ENCODE peak calls at places on chromosome 20, in ten cellular contexts. Q, I, D, E, K, S, R, C, V and O are unnamed samples.

GRCh38 chr20:56205350-56205749 is 43.2 kb upstream of the MC3R start:
- DNase-seq in R (no peak), S (no peak), D (no peak), C (no peak), K (no peak), E (no peak), I (no peak), Q (no peak), V (no peak), O (no peak)

GRCh38 chr20:2871111-2871465 is 2.2 kb upstream of the PTPRA start:
- DNase-seq in C (peak), K (no peak), E (no peak), S (peak), I (no peak), D (no peak), R (no peak), Q (no peak), V (no peak), O (no peak)

GRCh38 chr20:61814726-61815125 is 251.0 kb downstream of the TAF4 start:
- DNase-seq in E (no peak), S (no peak), V (no peak), K (no peak), Q (no peak), R (no peak), D (no peak), C (no peak), I (no peak), O (no peak)

GRCh38 chr20:1075564-1075963 is 42.8 kb upstream of the PSMF1 start:
- DNase-seq in V (no peak), S (no peak), Q (no peak), E (no peak), C (no peak), I (no peak), D (no peak), R (no peak), K (no peak), O (no peak)

GRCh38 chr20:16732506-16733152 is 2.8 kb downstream of the SNRPB2 start:
- DNase-seq in V (no peak), E (no peak), Q (no peak), I (peak), D (no peak), K (no peak), S (no peak), C (no peak), R (no peak), O (no peak)

GRCh38 chr20:45899041-45899835 is 8.1 kb downstream of the CTSA start:
- DNase-seq in I (no peak), Q (no peak), V (no peak), D (no peak), S (no peak), K (no peak), C (no peak), R (no peak), E (no peak), O (no peak)

GRCh38 chr20:46255440-46256104 is 52.7 kb downstream of the CDH22 start:
- DNase-seq in I (peak), Q (peak), R (no peak), D (no peak), S (no peak), E (peak), V (peak), C (peak), K (no peak), O (no peak)

GRCh38 chr20:33862709-33863403 is 51.7 kb downstream of the CHMP4B start:
- DNase-seq in K (peak), S (peak), R (peak), E (peak), Q (peak), I (peak), C (peak), D (peak), V (peak), O (no peak)

GRCh38 chr20:62736407-62737071 is 27.9 kb downstream of the NTSR1 start:
- DNase-seq in I (no peak), K (no peak), S (no peak), C (no peak), R (no peak), V (no peak), D (no peak), E (peak), Q (no peak), O (no peak)

GRCh38 chr20:6651016-6651415 is 116.5 kb upstream of the BMP2 start:
- DNase-seq in D (no peak), Q (no peak), E (no peak), V (no peak), R (peak), I (no peak), S (no peak), C (peak), K (peak), O (no peak)

GRCh38 chr20:34514897-34515483 is 1.2 kb upstream of the DYNLRB1 start:
- DNase-seq in C (no peak), I (no peak), S (no peak), R (no peak), D (no peak), V (no peak), Q (no peak), K (peak), E (no peak), O (no peak)

GRCh38 chr20:41174782-41175181 is 37.4 kb downstream of the PLCG1 start:
- DNase-seq in Q (no peak), S (no peak), C (no peak), K (no peak), R (peak), E (peak), I (no peak), V (peak), D (no peak), O (no peak)

GRCh38 chr20:25055711-25056492 is 2.0 kb downstream of the ACSS1 start:
- DNase-seq in R (peak), E (no peak), K (peak), V (peak), D (no peak), Q (no peak), C (no peak), S (no peak), I (no peak), O (no peak)

GRCh38 chr20:16189371-16189770 is 383.9 kb downstream of the KIF16B start:
- DNase-seq in C (no peak), D (no peak), V (no peak), S (no peak), I (no peak), K (no peak), R (no peak), E (no peak), Q (no peak), O (no peak)

GRCh38 chr20:37970856-37971245 is 62.4 kb downstream of the TTI1 start:
- DNase-seq in E (no peak), Q (no peak), K (no peak), V (peak), C (no peak), D (no peak), R (no peak), I (no peak), S (no peak), O (no peak)

GRCh38 chr20:11917663-11918062 is at the start of gene BTBD3:
- DNase-seq in D (peak), C (peak), E (peak), I (no peak), R (peak), V (peak), Q (no peak), S (peak), K (peak), O (no peak)
- H3K4me3 ChIP-seq in D (peak), C (peak), E (peak), I (no peak), R (peak), V (peak), Q (no peak), S (peak), K (peak), O (no peak)

GRCh38 chr20:36455972-36456625 is 85.2 kb upstream of the MYL9 start:
- DNase-seq in R (no peak), I (no peak), E (no peak), D (no peak), Q (no peak), S (no peak), V (no peak), K (no peak), C (no peak), O (no peak)
- H3K4me3 ChIP-seq in R (no peak), I (no peak), E (no peak), D (no peak), Q (no peak), S (no peak), V (no peak), K (no peak), C (no peak), O (no peak)

DNA sequence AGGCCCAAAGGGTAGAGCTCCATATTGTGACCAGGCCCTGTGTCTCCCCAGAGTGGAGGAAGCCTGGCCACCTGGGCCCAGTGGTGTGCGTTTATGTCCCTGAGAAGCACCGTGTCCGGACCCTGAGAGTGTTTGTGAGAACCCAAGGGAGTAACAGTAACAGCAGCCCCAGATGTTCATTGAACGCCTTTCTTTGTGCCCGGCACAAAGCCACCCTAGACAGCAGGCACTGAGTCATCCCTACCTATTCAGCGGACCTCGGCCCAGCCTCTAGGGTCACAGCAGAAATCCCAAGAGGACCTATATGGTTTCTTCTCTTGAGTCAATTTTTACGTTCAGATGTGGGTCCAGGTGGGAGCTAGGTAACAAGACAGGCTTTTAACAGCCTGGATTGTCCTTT is 24.5 kb downstream of the BCAS4 start:
- DNase-seq in V (no peak), S (no peak), I (no peak), C (no peak), K (no peak), R (no peak), E (no peak), Q (no peak), D (no peak), O (no peak)
- H3K4me3 ChIP-seq in V (no peak), S (no peak), I (no peak), C (no peak), K (no peak), R (no peak), E (no peak), Q (no peak), D (no peak), O (no peak)

DNA sequence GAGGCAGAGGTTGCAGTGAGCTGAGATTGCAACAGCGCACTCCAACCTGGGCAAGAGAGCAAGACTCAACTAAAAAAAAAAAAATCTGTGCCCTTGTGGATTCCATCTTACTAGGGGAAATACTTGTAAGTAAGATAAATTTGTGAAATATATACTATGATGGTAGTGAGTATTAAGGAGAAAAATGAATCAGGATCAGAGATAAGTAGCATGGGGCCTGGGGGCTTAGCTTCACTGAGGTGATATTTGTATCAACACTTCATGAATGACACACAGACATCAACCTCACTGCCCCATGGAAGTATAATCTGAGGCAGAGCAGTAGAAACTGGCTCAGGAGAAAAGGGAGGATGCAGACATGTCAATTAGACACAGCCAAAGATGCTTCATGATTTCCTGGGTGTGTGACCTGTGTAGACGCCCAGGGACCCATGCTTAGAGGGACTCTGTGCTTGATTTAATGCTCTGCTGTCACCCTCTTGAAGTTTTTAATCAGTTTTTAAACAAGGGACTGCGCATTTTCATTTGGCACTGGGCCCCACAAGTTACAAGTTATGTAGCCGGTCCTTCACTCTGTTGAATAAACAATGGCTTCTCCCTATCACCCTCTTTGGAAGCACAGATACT is 41.9 kb downstream of the PCNA start:
- DNase-seq in C (no peak), I (no peak), R (no peak), E (no peak), V (no peak), D (no peak), S (no peak), K (no peak), Q (peak), O (no peak)
- H3K4me3 ChIP-seq in C (no peak), I (no peak), R (peak), E (peak), V (no peak), D (no peak), S (no peak), K (no peak), Q (peak), O (no peak)

DNA sequence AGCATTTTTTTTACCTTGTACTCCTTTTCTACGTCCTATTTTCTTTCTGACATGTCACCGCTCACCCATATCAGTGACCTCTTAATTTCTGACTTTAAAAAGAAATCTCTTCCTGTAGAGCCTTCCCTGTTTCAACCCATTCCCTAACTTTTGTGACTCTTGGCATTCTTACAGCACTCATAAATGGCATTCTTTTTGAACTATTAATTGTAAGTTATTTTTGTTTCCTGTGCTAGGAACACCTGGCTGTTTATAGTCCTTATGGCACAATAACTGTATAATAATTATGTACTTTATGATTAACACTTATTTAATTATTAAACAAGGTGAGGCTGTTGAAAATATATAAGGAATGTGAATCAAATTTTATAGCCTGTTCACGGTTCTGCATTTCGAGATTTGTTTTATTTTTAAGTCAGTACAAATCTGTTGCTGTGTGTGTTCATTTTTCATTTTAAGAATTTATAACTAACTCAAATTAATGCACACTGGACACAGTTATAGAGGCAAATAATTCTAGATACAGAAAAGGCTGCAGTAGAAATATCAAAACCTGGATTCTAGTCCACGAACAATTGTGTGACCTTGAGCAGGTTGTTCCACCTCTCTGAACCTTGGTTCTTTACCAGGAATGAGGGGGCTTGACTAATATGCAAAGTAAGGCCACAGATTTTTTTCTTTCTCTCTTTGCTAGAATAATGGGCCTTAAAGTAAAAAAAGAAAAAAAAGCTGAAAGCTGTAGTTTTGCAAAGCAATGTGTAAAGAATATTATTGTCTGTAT is 1.5 kb downstream of the KIZ start:
- DNase-seq in D (no peak), C (no peak), K (no peak), V (no peak), I (no peak), R (no peak), S (no peak), E (no peak), Q (no peak), O (no peak)
- H3K4me3 ChIP-seq in D (no peak), C (no peak), K (peak), V (no peak), I (no peak), R (no peak), S (peak), E (peak), Q (no peak), O (peak)

DNA sequence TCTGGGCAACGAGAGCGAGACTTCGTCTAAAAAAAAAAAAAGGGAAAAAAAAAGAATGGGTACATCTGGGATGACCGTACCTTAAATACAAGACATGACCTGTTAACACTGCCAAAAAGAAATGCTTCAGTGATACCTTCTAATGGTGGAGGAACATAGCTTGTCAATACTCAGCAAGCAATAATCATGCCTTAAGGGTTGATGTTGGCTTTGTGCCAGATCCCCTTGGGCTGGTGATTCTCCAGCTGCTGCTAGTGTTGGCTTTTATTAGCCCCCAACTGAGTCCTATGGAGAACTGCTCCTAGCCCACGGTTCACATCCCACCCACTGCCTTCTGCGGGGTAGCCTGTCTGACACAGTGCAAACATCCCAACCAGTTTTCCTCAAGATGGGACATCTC is 134.9 kb downstream of the PLCB1 start:
- DNase-seq in I (no peak), E (no peak), Q (no peak), K (no peak), V (no peak), D (no peak), S (no peak), C (no peak), R (no peak), O (no peak)
- H3K4me3 ChIP-seq in I (no peak), E (no peak), Q (no peak), K (no peak), V (no peak), D (no peak), S (no peak), C (no peak), R (no peak), O (no peak)

GRCh38 chr20:10510216-10510615 is 75.1 kb downstream of the SLX4IP start:
- DNase-seq in I (no peak), C (no peak), K (no peak), S (no peak), D (no peak), R (no peak), Q (no peak), E (no peak), V (no peak), O (no peak)

GRCh38 chr20:10509411-10509810 is 74.3 kb downstream of the SLX4IP start:
- DNase-seq in S (no peak), I (no peak), K (no peak), Q (no peak), D (no peak), V (no peak), R (no peak), C (no peak), E (no peak), O (no peak)

GRCh38 chr20:10511166-10511506 is 76.0 kb downstream of the SLX4IP start:
- DNase-seq in V (no peak), Q (no peak), S (no peak), D (no peak), C (no peak), I (no peak), E (no peak), R (no peak), K (no peak), O (no peak)

GRCh38 chr20:10513091-10513490 is 78.0 kb downstream of the SLX4IP start:
- DNase-seq in K (no peak), R (no peak), E (no peak), S (no peak), I (no peak), C (no peak), Q (no peak), D (no peak), V (no peak), O (no peak)

GRCh38 chr20:10511507-10512231 is 76.6 kb downstream of the SLX4IP start:
- DNase-seq in S (peak), E (peak), V (peak), I (peak), R (peak), D (peak), C (peak), K (peak), Q (peak), O (no peak)
- H3K4me3 ChIP-seq in S (peak), E (peak), V (no peak), I (no peak), R (no peak), D (no peak), C (no peak), K (peak), Q (no peak), O (peak)

GRCh38 chr20:4151342-4151741 is 136.0 kb upstream of the RNF24 start:
- DNase-seq in I (no peak), D (no peak), R (no peak), V (no peak), C (no peak), S (no peak), E (no peak), Q (no peak), K (no peak), O (no peak)
- H3K4me3 ChIP-seq in I (no peak), D (no peak), R (no peak), V (no peak), C (no peak), S (no peak), E (no peak), Q (no peak), K (no peak), O (no peak)